ENCODE peak calls at places on chromosomes 6 and 20, in seven cellular contexts. N, M, T, F, O, G and A are unnamed samples.

GRCh38 chr6:20188630-20189075 is 23.6 kb downstream of the MBOAT1 start:
- DNase-seq in N (no peak), M (no peak), T (no peak), F (no peak), O (no peak), G (no peak), A (no peak)

GRCh38 chr20:8250539-8251200 is 118.6 kb downstream of the PLCB1 start:
- DNase-seq in N (no peak), M (no peak), T (no peak), F (no peak), O (no peak), G (no peak), A (no peak)

GRCh38 chr6:12290490-12290820 is 294 bp downstream of the EDN1 start:
- DNase-seq in N (no peak), M (no peak), T (no peak), F (no peak), O (no peak), G (no peak), A (no peak)

GRCh38 chr20:24158271-24158670 is 169.7 kb upstream of the GGTLC1 start:
- DNase-seq in N (no peak), M (no peak), T (no peak), F (no peak), O (no peak), G (no peak), A (no peak)

GRCh38 chr6:22099241-22099640 is 197.6 kb downstream of the PRL start:
- DNase-seq in N (peak; percentile 20), M (no peak), T (no peak), F (no peak), O (no peak), G (no peak), A (no peak)

GRCh38 chr6:126312013-126312665 is 27.8 kb upstream of the CENPW start:
- DNase-seq in N (no peak), M (peak; percentile 27), T (no peak), F (no peak), O (no peak), G (no peak), A (no peak)

GRCh38 chr6:151847064-151847463 is 39.6 kb downstream of the ESR1 start:
- DNase-seq in N (peak; percentile 32), M (peak; percentile 29), T (no peak), F (no peak), O (peak; percentile 11), G (no peak), A (peak; percentile 38)

GRCh38 chr6:38489951-38490350 is 149.8 kb downstream of the BTBD9 start:
- DNase-seq in N (peak; percentile 81), M (no peak), T (no peak), F (peak; percentile 53), O (no peak), G (peak; percentile 68), A (peak; percentile 90)

GRCh38 chr6:37049990-37050853 is 44.8 kb downstream of the FGD2 start:
- DNase-seq in N (no peak), M (peak; percentile 87), T (peak; percentile 90), F (no peak), O (peak; percentile 71), G (no peak), A (no peak)

GRCh38 chr20:32906871-32907495 is 48.3 kb downstream of the EFCAB8 start:
- DNase-seq in N (no peak), M (no peak), T (no peak), F (no peak), O (no peak), G (no peak), A (no peak)

GRCh38 chr6:138622967-138623366 is 123.7 kb upstream of the NHSL1 start:
- DNase-seq in N (no peak), M (no peak), T (no peak), F (no peak), O (no peak), G (no peak), A (peak; percentile 26)

GRCh38 chr20:51404297-51405060 is 138.0 kb downstream of the NFATC2 start:
- DNase-seq in N (no peak), M (peak; percentile 98), T (peak; percentile 48), F (no peak), O (no peak), G (no peak), A (no peak)

GRCh38 chr20:56807118-56807517 is 178.0 kb downstream of the TFAP2C start:
- DNase-seq in N (no peak), M (no peak), T (no peak), F (no peak), O (no peak), G (no peak), A (no peak)

GRCh38 chr6:91523511-91523910 is 936.6 kb upstream of the MAP3K7 start:
- DNase-seq in N (no peak), M (no peak), T (no peak), F (no peak), O (no peak), G (no peak), A (no peak)

GRCh38 chr20:7147220-7147601 is 379.7 kb downstream of the BMP2 start:
- DNase-seq in N (no peak), M (no peak), T (no peak), F (no peak), O (peak; percentile 7), G (no peak), A (no peak)

GRCh38 chr20:10970109-10970508 is 296.3 kb upstream of the JAG1 start:
- DNase-seq in N (no peak), M (no peak), T (no peak), F (no peak), O (no peak), G (no peak), A (no peak)
- TF ChIP-seq CTCF in N (no peak), M (no peak), T (no peak), F (no peak), O (no peak), G (no peak), A (no peak)

DNA sequence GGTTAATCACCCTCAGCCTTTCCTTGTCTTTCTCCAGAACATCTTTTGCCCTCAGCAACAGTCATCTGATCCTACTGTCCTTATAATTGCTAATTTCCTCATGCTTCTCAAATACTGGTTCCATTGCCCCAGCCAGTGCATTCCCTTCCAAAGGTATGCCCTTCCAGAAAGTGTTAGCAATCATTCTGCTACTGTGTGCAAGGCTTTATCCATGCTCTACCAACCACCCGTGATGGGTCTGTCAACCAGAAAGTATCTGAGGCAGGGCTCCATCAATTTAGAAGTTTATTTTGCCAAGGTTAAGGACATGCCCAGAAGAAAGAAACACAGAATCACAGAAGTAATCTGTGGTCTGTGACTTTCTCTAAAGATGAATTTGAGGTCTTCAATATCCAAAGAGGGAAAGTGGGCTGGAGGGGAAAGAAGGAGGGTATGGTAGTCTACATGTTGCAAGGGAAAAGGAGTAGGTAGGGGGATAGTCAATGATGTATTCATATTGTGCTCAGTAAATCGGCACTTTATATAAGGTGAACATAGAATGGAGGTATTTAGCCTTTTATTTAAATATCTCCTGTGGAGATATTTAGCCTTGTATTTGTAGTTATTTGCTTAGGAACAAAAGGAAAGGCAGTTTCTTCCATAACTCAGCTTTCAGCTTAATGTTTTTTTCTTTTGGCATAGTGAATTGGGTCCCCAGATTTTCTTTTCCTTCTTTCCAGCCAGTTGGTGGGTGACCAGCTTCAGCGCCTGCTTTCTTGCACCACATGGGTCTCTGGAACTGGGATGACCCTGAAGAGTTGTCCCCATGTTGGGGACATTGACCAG is 35.2 kb upstream of the PAQR8 start:
- DNase-seq in N (no peak), M (no peak), T (no peak), F (no peak), O (no peak), G (no peak), A (no peak)
- H3K4me3 ChIP-seq in N (no peak overlapping the region), M (no peak overlapping the region), T (no peak overlapping the region), F (no peak overlapping the region), O (no peak overlapping the region), G (no peak overlapping the region), A (no peak overlapping the region)

DNA sequence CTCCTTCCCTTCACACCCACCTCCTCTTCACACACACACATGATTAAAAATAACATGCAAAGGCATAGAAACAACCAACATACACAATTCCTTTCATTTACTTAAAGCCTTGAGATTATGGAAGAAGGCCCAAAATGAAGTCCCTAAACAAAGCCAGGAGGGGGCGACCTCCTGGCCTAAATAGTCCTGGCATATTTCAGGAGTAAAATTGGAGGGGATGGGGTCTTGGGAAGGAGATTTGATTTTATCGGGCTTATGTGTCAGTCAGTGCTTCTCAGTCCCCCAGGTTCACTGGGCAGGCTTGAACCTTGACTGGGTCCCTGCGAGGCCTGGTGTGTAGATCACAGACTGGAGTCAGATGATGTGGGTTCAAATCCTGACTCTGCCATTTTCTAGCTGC is 266.4 kb downstream of the SAMD5 start:
- DNase-seq in N (no peak), M (no peak), T (no peak), F (no peak), O (no peak), G (no peak), A (no peak)
- TF ChIP-seq CTCF in N (peak; percentile 45), M (peak; percentile 14), T (no peak), F (peak; percentile 31), O (no peak), G (peak; percentile 22), A (no peak)

DNA sequence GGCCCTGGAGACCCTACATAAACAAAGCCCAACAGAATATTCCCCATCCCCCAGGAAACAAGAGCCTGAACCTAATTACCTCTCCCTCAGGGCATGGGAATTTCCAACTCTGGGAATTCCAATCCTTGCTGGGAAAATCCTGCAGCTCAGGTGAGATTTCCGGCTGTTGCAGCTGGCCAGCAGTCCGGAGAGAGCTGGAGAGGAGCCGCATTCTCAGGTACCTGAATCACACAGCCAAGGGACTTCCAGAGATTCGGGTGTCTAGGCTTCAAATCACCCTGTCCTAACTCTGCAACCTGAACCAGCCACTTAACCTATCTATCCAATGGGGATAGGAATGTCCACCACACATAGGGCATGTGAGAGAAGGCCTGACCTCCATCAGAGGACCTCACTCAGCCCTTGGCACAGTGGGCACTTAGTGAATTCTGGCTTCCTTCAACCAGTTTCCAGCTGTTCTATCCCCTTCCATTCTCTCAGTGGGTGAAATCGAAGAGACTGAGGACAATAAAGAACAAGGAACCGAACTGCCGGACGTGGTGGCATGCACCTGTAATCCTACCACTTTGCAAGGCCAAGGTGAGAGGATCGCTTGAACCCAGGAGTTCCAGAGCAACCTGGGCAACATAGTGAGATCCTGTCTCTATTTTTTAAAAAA is 3.2 kb downstream of the TNF start:
- DNase-seq in N (no peak), M (no peak), T (no peak), F (no peak), O (no peak), G (no peak), A (no peak)
- H3K4me3 ChIP-seq in N (no peak overlapping the region), M (peak overlapping the region; percentile 84), T (no peak overlapping the region), F (no peak overlapping the region), O (no peak overlapping the region), G (no peak overlapping the region), A (no peak overlapping the region)